ENCODE peak calls at places on chromosomes 7 and 10, in five cellular contexts. One of them, this sample, is unnamed.

GRCh38 chr10:22618081-22618785 is 96.1 kb downstream of the PIP4K2A start:
- DNase-seq in heart left ventricle: no peak
- DNase-seq in lower lobe of right lung: no peak
- DNase-seq in mesendoderm: no peak
- DNase-seq in colonic mucosa: no peak
- DNase-seq in this sample: no peak

GRCh38 chr7:70542750-70543376 is 589.1 kb upstream of the GALNT17 start:
- DNase-seq in heart left ventricle: no peak
- DNase-seq in lower lobe of right lung: no peak
- DNase-seq in mesendoderm: no peak
- DNase-seq in colonic mucosa: no peak
- DNase-seq in this sample: peak; percentile 37

GRCh38 chr7:157474685-157475084 is 137.9 kb downstream of the DNAJB6 start:
- DNase-seq in heart left ventricle: no peak
- DNase-seq in lower lobe of right lung: peak; percentile 47
- DNase-seq in mesendoderm: peak; percentile 67
- DNase-seq in colonic mucosa: peak; percentile 36
- DNase-seq in this sample: peak; percentile 7

GRCh38 chr10:89478085-89478738 is 57.2 kb downstream of the SLC16A12 start:
- DNase-seq in heart left ventricle: no peak
- DNase-seq in lower lobe of right lung: no peak
- DNase-seq in mesendoderm: peak; percentile 88
- DNase-seq in colonic mucosa: no peak
- DNase-seq in this sample: no peak

GRCh38 chr7:151801291-151801690 is 75.6 kb downstream of the PRKAG2 start:
- DNase-seq in heart left ventricle: no peak
- DNase-seq in lower lobe of right lung: peak; percentile 26
- DNase-seq in mesendoderm: no peak
- DNase-seq in colonic mucosa: no peak
- DNase-seq in this sample: no peak

GRCh38 chr7:18520450-18521235 is 25.1 kb downstream of the HDAC9 start:
- DNase-seq in heart left ventricle: no peak
- DNase-seq in lower lobe of right lung: no peak
- DNase-seq in mesendoderm: no peak
- DNase-seq in colonic mucosa: no peak
- DNase-seq in this sample: no peak

GRCh38 chr7:37920619-37921339 is at the start of gene EPDR1:
- DNase-seq in heart left ventricle: peak; percentile 78
- DNase-seq in lower lobe of right lung: peak; percentile 83
- DNase-seq in mesendoderm: peak; percentile 71
- DNase-seq in colonic mucosa: peak; percentile 60
- DNase-seq in this sample: peak; percentile 81

GRCh38 chr10:6128591-6129383 is 40.0 kb downstream of the RBM17 start:
- DNase-seq in heart left ventricle: peak; percentile 64
- DNase-seq in lower lobe of right lung: no peak
- DNase-seq in mesendoderm: peak; percentile 50
- DNase-seq in colonic mucosa: no peak
- DNase-seq in this sample: no peak

GRCh38 chr7:41567350-41568114 is 135.4 kb downstream of the INHBA start:
- DNase-seq in heart left ventricle: no peak
- DNase-seq in lower lobe of right lung: no peak
- DNase-seq in mesendoderm: no peak
- DNase-seq in colonic mucosa: no peak
- DNase-seq in this sample: no peak

GRCh38 chr10:124351481-124352220 is 67.1 kb downstream of the OAT start:
- DNase-seq in heart left ventricle: peak; percentile 38
- DNase-seq in lower lobe of right lung: no peak
- DNase-seq in mesendoderm: no peak
- DNase-seq in colonic mucosa: no peak
- DNase-seq in this sample: no peak

GRCh38 chr10:132906836-132907235 is 35.5 kb downstream of the CFAP46 start:
- DNase-seq in heart left ventricle: no peak
- DNase-seq in lower lobe of right lung: peak; percentile 42
- DNase-seq in mesendoderm: no peak
- DNase-seq in colonic mucosa: no peak
- DNase-seq in this sample: no peak

GRCh38 chr7:22195402-22195801 is 161.6 kb downstream of the RAPGEF5 start:
- DNase-seq in heart left ventricle: no peak
- DNase-seq in lower lobe of right lung: no peak
- DNase-seq in mesendoderm: no peak
- DNase-seq in colonic mucosa: no peak
- DNase-seq in this sample: no peak

GRCh38 chr7:38669965-38670520 is 38.9 kb upstream of the AMPH start:
- DNase-seq in heart left ventricle: no peak
- DNase-seq in lower lobe of right lung: no peak
- DNase-seq in mesendoderm: no peak
- DNase-seq in colonic mucosa: no peak
- DNase-seq in this sample: no peak

GRCh38 chr7:88040694-88041093 is 106.6 kb downstream of the ADAM22 start:
- DNase-seq in heart left ventricle: no peak
- DNase-seq in lower lobe of right lung: no peak
- DNase-seq in mesendoderm: peak; percentile 15
- DNase-seq in colonic mucosa: no peak
- DNase-seq in this sample: no peak

GRCh38 chr7:128076216-128076821 is 45.1 kb upstream of the LRRC4 start:
- DNase-seq in heart left ventricle: no peak
- DNase-seq in lower lobe of right lung: no peak
- DNase-seq in mesendoderm: no peak
- DNase-seq in colonic mucosa: no peak
- DNase-seq in this sample: no peak

GRCh38 chr10:46534828-46535524 is 21.5 kb downstream of the GPRIN2 start:
- DNase-seq in heart left ventricle: peak; percentile 23
- DNase-seq in lower lobe of right lung: peak; percentile 42
- DNase-seq in mesendoderm: no peak
- DNase-seq in colonic mucosa: no peak
- DNase-seq in this sample: no peak

GRCh38 chr7:85186083-85186520 is 754 bp downstream of the SEMA3D start:
- DNase-seq in heart left ventricle: peak; percentile 21
- DNase-seq in lower lobe of right lung: no peak
- DNase-seq in mesendoderm: peak; percentile 64
- DNase-seq in colonic mucosa: peak; percentile 21
- DNase-seq in this sample: peak; percentile 82

GRCh38 chr7:97845622-97846203 is 26.5 kb downstream of the ASNS start:
- DNase-seq in heart left ventricle: no peak
- DNase-seq in lower lobe of right lung: no peak
- DNase-seq in mesendoderm: peak; percentile 22
- DNase-seq in colonic mucosa: no peak
- DNase-seq in this sample: peak; percentile 33

GRCh38 chr7:84701524-84702306 is 485.1 kb downstream of the SEMA3D start:
- DNase-seq in heart left ventricle: no peak
- DNase-seq in lower lobe of right lung: no peak
- DNase-seq in mesendoderm: peak; percentile 79
- DNase-seq in colonic mucosa: peak; percentile 28
- DNase-seq in this sample: peak; percentile 99

GRCh38 chr7:134184767-134185166 is 57.6 kb downstream of the LRGUK start:
- DNase-seq in heart left ventricle: no peak
- DNase-seq in lower lobe of right lung: no peak
- DNase-seq in mesendoderm: no peak
- DNase-seq in colonic mucosa: no peak
- DNase-seq in this sample: no peak

GRCh38 chr10:96271017-96271815 is at the start of gene BLNK:
- DNase-seq in heart left ventricle: peak; percentile 64
- DNase-seq in lower lobe of right lung: peak; percentile 87
- DNase-seq in mesendoderm: no peak
- DNase-seq in colonic mucosa: peak; percentile 80
- DNase-seq in this sample: peak; percentile 86

GRCh38 chr7:91596287-91596686 is 284.2 kb downstream of the MTERF1 start:
- DNase-seq in heart left ventricle: no peak
- DNase-seq in lower lobe of right lung: no peak
- DNase-seq in mesendoderm: peak; percentile 22
- DNase-seq in colonic mucosa: no peak
- DNase-seq in this sample: no peak

GRCh38 chr7:34675749-34676374 is 17.8 kb downstream of the NPSR1 start:
- DNase-seq in heart left ventricle: no peak
- DNase-seq in lower lobe of right lung: no peak
- DNase-seq in mesendoderm: peak; percentile 57
- DNase-seq in colonic mucosa: no peak
- DNase-seq in this sample: no peak

GRCh38 chr10:118633801-118634200 is 38.4 kb upstream of the PRLHR start:
- DNase-seq in heart left ventricle: no peak
- DNase-seq in lower lobe of right lung: no peak
- DNase-seq in mesendoderm: no peak
- DNase-seq in colonic mucosa: no peak
- DNase-seq in this sample: no peak
- H3K4me1 ChIP-seq in heart left ventricle: no peaks in the 10 kb centered on the region
- H3K4me1 ChIP-seq in lower lobe of right lung: no peaks in the 10 kb centered on the region
- H3K4me1 ChIP-seq in mesendoderm: no peaks in the 10 kb centered on the region
- H3K4me1 ChIP-seq in colonic mucosa: no peaks in the 10 kb centered on the region
- H3K4me1 ChIP-seq in this sample: no peaks in the 10 kb centered on the region

GRCh38 chr10:60522617-60523016 is 132.9 kb upstream of the ANK3 start:
- DNase-seq in heart left ventricle: no peak
- DNase-seq in lower lobe of right lung: no peak
- DNase-seq in mesendoderm: no peak
- DNase-seq in colonic mucosa: no peak
- DNase-seq in this sample: no peak

GRCh38 chr10:60513281-60513680 is 123.6 kb upstream of the ANK3 start:
- DNase-seq in heart left ventricle: no peak
- DNase-seq in lower lobe of right lung: no peak
- DNase-seq in mesendoderm: no peak
- DNase-seq in colonic mucosa: no peak
- DNase-seq in this sample: no peak

GRCh38 chr10:60521974-60522405 is 132.3 kb upstream of the ANK3 start:
- DNase-seq in heart left ventricle: peak; percentile 39
- DNase-seq in lower lobe of right lung: no peak
- DNase-seq in mesendoderm: peak; percentile 71
- DNase-seq in colonic mucosa: no peak
- DNase-seq in this sample: no peak

GRCh38 chr10:60518745-60519144 is 129.1 kb upstream of the ANK3 start:
- DNase-seq in heart left ventricle: no peak
- DNase-seq in lower lobe of right lung: no peak
- DNase-seq in mesendoderm: no peak
- DNase-seq in colonic mucosa: no peak
- DNase-seq in this sample: no peak

DNA sequence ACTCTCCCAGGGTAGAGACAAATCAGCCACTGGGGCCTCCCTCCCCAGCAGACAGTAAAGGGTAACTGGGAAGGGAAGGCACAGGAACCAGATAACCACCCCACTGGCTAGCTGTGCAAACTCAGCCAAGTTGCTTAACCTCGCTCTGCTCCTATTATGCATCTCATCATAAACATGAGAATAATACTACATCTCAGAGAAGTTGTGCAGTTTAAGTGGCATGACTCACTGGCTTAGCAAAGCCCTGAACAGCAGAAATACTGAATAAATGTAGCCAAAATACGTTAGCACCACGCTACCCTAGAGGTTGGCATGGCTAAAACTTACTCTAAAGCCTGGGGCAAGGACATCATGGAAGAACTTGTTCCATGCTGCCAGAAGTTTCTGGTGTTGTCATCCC is 128.1 kb upstream of the ANK3 start:
- DNase-seq in heart left ventricle: no peak
- DNase-seq in lower lobe of right lung: no peak
- DNase-seq in mesendoderm: no peak
- DNase-seq in colonic mucosa: no peak
- DNase-seq in this sample: no peak
- H3K27ac ChIP-seq in heart left ventricle: no peak overlapping the region
- H3K27ac ChIP-seq in lower lobe of right lung: no peak overlapping the region
- H3K27ac ChIP-seq in mesendoderm: no peak overlapping the region
- H3K27ac ChIP-seq in colonic mucosa: no peak overlapping the region
- H3K27ac ChIP-seq in this sample: no peak overlapping the region

GRCh38 chr7:64998865-64999164 is 7.7 kb downstream of the ERV3-1 start:
- DNase-seq in heart left ventricle: no peak
- DNase-seq in lower lobe of right lung: no peak
- DNase-seq in mesendoderm: no peak
- DNase-seq in colonic mucosa: no peak
- DNase-seq in this sample: no peak
- H3K4me3 ChIP-seq in heart left ventricle: no peak overlapping the region
- H3K4me3 ChIP-seq in lower lobe of right lung: no peak overlapping the region
- H3K4me3 ChIP-seq in mesendoderm: no peak overlapping the region
- H3K4me3 ChIP-seq in colonic mucosa: no peak overlapping the region
- H3K4me3 ChIP-seq in this sample: no peak overlapping the region

GRCh38 chr7:5382281-5383041 is 41.2 kb downstream of the TNRC18 start:
- DNase-seq in heart left ventricle: no peak
- DNase-seq in lower lobe of right lung: no peak
- DNase-seq in mesendoderm: peak; percentile 84
- DNase-seq in colonic mucosa: no peak
- DNase-seq in this sample: no peak

GRCh38 chr7:5383314-5384098 is 40.1 kb downstream of the TNRC18 start:
- DNase-seq in heart left ventricle: no peak
- DNase-seq in lower lobe of right lung: no peak
- DNase-seq in mesendoderm: no peak
- DNase-seq in colonic mucosa: no peak
- DNase-seq in this sample: no peak

GRCh38 chr7:5379576-5379975 is 44.1 kb downstream of the TNRC18 start:
- DNase-seq in heart left ventricle: no peak
- DNase-seq in lower lobe of right lung: no peak
- DNase-seq in mesendoderm: no peak
- DNase-seq in colonic mucosa: no peak
- DNase-seq in this sample: no peak

GRCh38 chr7:5380350-5381210 is 43.1 kb downstream of the TNRC18 start:
- DNase-seq in heart left ventricle: no peak
- DNase-seq in lower lobe of right lung: no peak
- DNase-seq in mesendoderm: no peak
- DNase-seq in colonic mucosa: no peak
- DNase-seq in this sample: no peak

DNA sequence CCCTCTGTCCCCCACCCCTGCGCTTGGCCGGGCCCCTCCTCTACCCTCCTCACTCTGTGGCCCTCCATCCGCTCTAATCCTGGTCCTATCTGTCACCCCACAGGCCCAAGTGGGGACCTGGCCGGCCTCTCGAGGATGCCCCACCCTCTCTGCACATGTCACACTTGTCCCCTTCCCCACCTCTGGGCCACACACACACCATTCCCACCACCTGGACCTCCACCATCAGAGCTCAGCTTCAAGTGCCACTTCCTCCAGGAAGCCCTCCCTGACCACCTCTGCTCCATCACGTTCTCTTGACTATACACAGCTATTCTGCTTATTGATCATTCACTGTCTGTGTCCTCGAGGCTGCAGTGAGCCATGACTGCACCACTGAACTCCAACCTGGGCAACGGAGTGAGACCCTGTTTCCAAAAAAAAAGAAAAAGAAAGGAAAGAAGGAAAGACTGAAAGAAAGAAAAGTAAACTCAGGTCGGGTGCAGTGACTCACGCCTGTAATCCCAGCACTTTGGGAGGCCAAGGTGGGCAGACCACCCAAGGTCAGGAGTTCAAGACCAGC is 42.3 kb downstream of the TNRC18 start:
- DNase-seq in heart left ventricle: no peak
- DNase-seq in lower lobe of right lung: no peak
- DNase-seq in mesendoderm: no peak
- DNase-seq in colonic mucosa: no peak
- DNase-seq in this sample: no peak
- H3K4me1 ChIP-seq in heart left ventricle: peaks cover 16% of the 10 kb centered on the region
- H3K4me1 ChIP-seq in lower lobe of right lung: peaks cover 50% of the 10 kb centered on the region
- H3K4me1 ChIP-seq in mesendoderm: no peaks in the 10 kb centered on the region
- H3K4me1 ChIP-seq in colonic mucosa: no peaks in the 10 kb centered on the region
- H3K4me1 ChIP-seq in this sample: peaks cover 4% of the 10 kb centered on the region

GRCh38 chr10:43402176-43402575 is 6.8 kb downstream of the HNRNPF start:
- DNase-seq in heart left ventricle: no peak
- DNase-seq in lower lobe of right lung: no peak
- DNase-seq in mesendoderm: no peak
- DNase-seq in colonic mucosa: no peak
- DNase-seq in this sample: no peak
- H3K27ac ChIP-seq in heart left ventricle: no peak overlapping the region
- H3K27ac ChIP-seq in lower lobe of right lung: no peak overlapping the region
- H3K27ac ChIP-seq in mesendoderm: no peak overlapping the region
- H3K27ac ChIP-seq in colonic mucosa: no peak overlapping the region
- H3K27ac ChIP-seq in this sample: no peak overlapping the region

GRCh38 chr7:130356121-130356759 is 11.6 kb downstream of the CPA5 start:
- DNase-seq in heart left ventricle: peak; percentile 66
- DNase-seq in lower lobe of right lung: no peak
- DNase-seq in mesendoderm: peak; percentile 99
- DNase-seq in colonic mucosa: no peak
- DNase-seq in this sample: no peak
- H3K4me3 ChIP-seq in heart left ventricle: no peak overlapping the region
- H3K4me3 ChIP-seq in lower lobe of right lung: no peak overlapping the region
- H3K4me3 ChIP-seq in mesendoderm: no peak overlapping the region
- H3K4me3 ChIP-seq in colonic mucosa: no peak overlapping the region
- H3K4me3 ChIP-seq in this sample: no peak overlapping the region